ENCODE peak calls at places on chromosomes 6 and 20, in seven cellular contexts. L is tibial nerve, B is bronchial epithelial cell, K is AML-193, S is putamen, I is activated gamma-delta T cell, Q is stromal cell of bone marrow. X is an unnamed sample.

GRCh38 chr6:93894521-93894920 is 475.2 kb upstream of the EPHA7 start:
- DNase-seq in L (no peak), B (no peak), K (no peak), S (no peak), I (no peak), Q (no peak), X (no peak)

GRCh38 chr6:36968266-36968977 is 13.9 kb downstream of the PI16 start:
- DNase-seq in L (peak), B (peak), K (no peak), S (no peak), I (no peak), Q (no peak), X (no peak)

GRCh38 chr6:67880939-67881705 is 754.0 kb upstream of the ADGRB3 start:
- DNase-seq in L (no peak), B (no peak), K (no peak), S (no peak), I (no peak), Q (no peak), X (no peak)

GRCh38 chr6:132768051-132768517 is 10.4 kb upstream of the VNN2 start:
- DNase-seq in L (peak), B (peak), K (peak), S (no peak), I (no peak), Q (no peak), X (no peak)

GRCh38 chr6:137261393-137262154 is 42.4 kb upstream of the IFNGR1 start:
- DNase-seq in L (no peak), B (peak), K (peak), S (no peak), I (no peak), Q (no peak), X (no peak)

GRCh38 chr6:147173675-147174339 is 30.4 kb upstream of the STXBP5 start:
- DNase-seq in L (no peak), B (no peak), K (no peak), S (no peak), I (no peak), Q (no peak), X (no peak)

GRCh38 chr6:159769470-159769869 is 7.6 kb downstream of the ACAT2 start:
- DNase-seq in L (no peak), B (no peak), K (no peak), S (no peak), I (no peak), Q (no peak), X (no peak)

GRCh38 chr6:10518461-10519216 is 2.5 kb upstream of the GCNT2 start:
- DNase-seq in L (no peak), B (peak), K (peak), S (no peak), I (no peak), Q (no peak), X (no peak)

GRCh38 chr6:83062225-83062624 is 3.4 kb downstream of the UBE3D start:
- DNase-seq in L (no peak), B (no peak), K (no peak), S (no peak), I (no peak), Q (no peak), X (no peak)

GRCh38 chr6:7811441-7811840 is 85.5 kb downstream of the BMP6 start:
- DNase-seq in L (no peak), B (no peak), K (no peak), S (no peak), I (no peak), Q (no peak), X (no peak)

GRCh38 chr6:58113960-58114359 is 796.5 kb downstream of the PRIM2 start:
- DNase-seq in L (no peak), B (no peak), K (no peak), S (no peak), I (no peak), Q (no peak), X (no peak)

GRCh38 chr6:129890701-129891100 is 29.6 kb upstream of the TMEM244 start:
- DNase-seq in L (no peak), B (peak), K (no peak), S (no peak), I (no peak), Q (no peak), X (no peak)

GRCh38 chr6:136351518-136352106 is 62.0 kb upstream of the BCLAF1 start:
- DNase-seq in L (no peak), B (no peak), K (no peak), S (no peak), I (no peak), Q (no peak), X (no peak)

GRCh38 chr20:9068896-9069663 is at the start of gene PLCB4:
- DNase-seq in L (no peak), B (peak), K (no peak), S (no peak), I (no peak), Q (no peak), X (no peak)

GRCh38 chr6:37265876-37266275 is 7.9 kb upstream of the TMEM217 start:
- DNase-seq in L (no peak), B (no peak), K (no peak), S (no peak), I (no peak), Q (no peak), X (no peak)

GRCh38 chr6:37531026-37531425 is 31.3 kb upstream of the CCDC167 start:
- DNase-seq in L (no peak), B (no peak), K (no peak), S (no peak), I (no peak), Q (no peak), X (no peak)

GRCh38 chr6:40881501-40881900 is 157.5 kb downstream of the UNC5CL start:
- DNase-seq in L (no peak), B (no peak), K (no peak), S (no peak), I (no peak), Q (no peak), X (no peak)

GRCh38 chr6:140871911-140872310 is 1260.8 kb upstream of the GJE1 start:
- DNase-seq in L (no peak), B (peak), K (no peak), S (no peak), I (no peak), Q (peak), X (no peak)